ENCODE peak calls at places on chromosomes 5 and 9, in four cellular contexts. Q, S, X and J are unnamed samples.
A peak's percentile ranks its signal among the peaks of the same experiment; 100 is the strongest.

GRCh38 chr5:138077064-138077696 is 6.7 kb upstream of the WNT8A start:
- DNase-seq in Q (peak; percentile 74), S (peak; percentile 55), X (peak; percentile 36), J (peak; percentile 41)

GRCh38 chr5:94830520-94830919 is 212.1 kb downstream of the SLF1 start:
- DNase-seq in Q (no peak), S (no peak), X (no peak), J (no peak)

GRCh38 chr5:109022056-109022455 is 274.4 kb downstream of the FER start:
- DNase-seq in Q (no peak), S (no peak), X (no peak), J (no peak)

GRCh38 chr5:174545926-174546325 is 178.5 kb upstream of the MSX2 start:
- DNase-seq in Q (no peak), S (no peak), X (no peak), J (no peak)

GRCh38 chr5:52544738-52545137 is 243.0 kb upstream of the ITGA1 start:
- DNase-seq in Q (no peak), S (no peak), X (no peak), J (no peak)

GRCh38 chr5:147949711-147950573 is 43.6 kb upstream of the C5orf46 start:
- DNase-seq in Q (no peak), S (no peak), X (peak; percentile 36), J (peak; percentile 30)

GRCh38 chr5:172770374-172770674 is 671 bp downstream of the DUSP1 start:
- DNase-seq in Q (no peak), S (peak; percentile 53), X (peak; percentile 43), J (no peak)

GRCh38 chr5:124644138-124644537 is 102.3 kb downstream of the ZNF608 start:
- DNase-seq in Q (peak; percentile 82), S (no peak), X (no peak), J (no peak)

GRCh38 chr9:107039546-107039945 is 176.6 kb downstream of the ZNF462 start:
- DNase-seq in Q (peak; percentile 67), S (no peak), X (peak; percentile 38), J (no peak)

GRCh38 chr5:159814810-159815585 is 101.3 kb upstream of the ADRA1B start:
- DNase-seq in Q (peak; percentile 43), S (no peak), X (no peak), J (no peak)

GRCh38 chr5:38922199-38922598 is 76.4 kb downstream of the OSMR start:
- DNase-seq in Q (peak; percentile 38), S (peak; percentile 55), X (peak; percentile 3), J (peak; percentile 10)

GRCh38 chr9:87592554-87593394 is 95.1 kb downstream of the DAPK1 start:
- DNase-seq in Q (peak; percentile 72), S (no peak), X (no peak), J (no peak)

GRCh38 chr5:45162974-45163373 is 354.2 kb downstream of the MRPS30 start:
- DNase-seq in Q (no peak), S (no peak), X (no peak), J (no peak)

GRCh38 chr5:114361724-114362196 is at the start of gene KCNN2:
- DNase-seq in Q (peak; percentile 12), S (no peak), X (no peak), J (no peak)

GRCh38 chr5:176409765-176410164 is 6.6 kb downstream of the CLTB start:
- DNase-seq in Q (no peak), S (no peak), X (no peak), J (no peak)

GRCh38 chr9:137031904-137032639 is at the start of gene FUT7:
- DNase-seq in Q (no peak), S (peak; percentile 38), X (peak; percentile 56), J (no peak)

GRCh38 chr9:120610975-120611689 is 31.2 kb upstream of the CDK5RAP2 start:
- DNase-seq in Q (no peak), S (no peak), X (no peak), J (no peak)

GRCh38 chr5:149323235-149324205 is 21.8 kb upstream of the GRPEL2 start:
- DNase-seq in Q (no peak), S (no peak), X (no peak), J (no peak)

GRCh38 chr9:29394855-29395254 is 1821.6 kb upstream of the C9orf72 start:
- DNase-seq in Q (no peak), S (no peak), X (no peak), J (no peak)

GRCh38 chr5:56259002-56259511 is 25.9 kb upstream of the ANKRD55 start:
- DNase-seq in Q (peak; percentile 90), S (no peak), X (no peak), J (no peak)

GRCh38 chr9:135736265-135736978 is 34.4 kb downstream of the KCNT1 start:
- DNase-seq in Q (no peak), S (no peak), X (no peak), J (no peak)

GRCh38 chr9:14813336-14814020 is 90.9 kb upstream of the CER1 start:
- DNase-seq in Q (peak; percentile 43), S (no peak), X (no peak), J (no peak)

GRCh38 chr5:130714200-130714599 is 450.9 kb downstream of the HINT1 start:
- DNase-seq in Q (no peak), S (no peak), X (no peak), J (no peak)

GRCh38 chr5:168612123-168612522 is 33.0 kb upstream of the PANK3 start:
- DNase-seq in Q (no peak), S (no peak), X (no peak), J (no peak)

GRCh38 chr5:154836225-154836624 is 14.2 kb downstream of the FAXDC2 start:
- DNase-seq in Q (no peak), S (no peak), X (no peak), J (peak; percentile 56)

GRCh38 chr9:97904725-97905124 is 17.6 kb downstream of the TRMO start:
- DNase-seq in Q (no peak), S (no peak), X (no peak), J (no peak)